ENCODE peak calls at places on chromosomes 4 and X, in six cellular contexts. K is foreskin fibroblast, M is gastrocnemius medialis, N is fibroblast of the aortic adventitia, Z is GM20000, S is right atrium auricular region. T is an unnamed sample.

GRCh38 chr4:92122911-92123310 is 180.9 kb upstream of the GRID2 start:
- DNase-seq in K (no peak), M (no peak), N (no peak), Z (no peak), S (no peak), T (no peak)

GRCh38 chrX:102832661-102833060 is 104.4 kb upstream of the RAB40AL start:
- DNase-seq in K (peak), M (no peak), N (peak), Z (no peak), S (no peak), T (no peak)

GRCh38 chrX:64379924-64380323 is 15.3 kb downstream of the MTMR8 start:
- DNase-seq in K (no peak), M (no peak), N (no peak), Z (no peak), S (no peak), T (no peak)

GRCh38 chr4:107654694-107655093 is 65.3 kb downstream of the PAPSS1 start:
- DNase-seq in K (no peak), M (no peak), N (no peak), Z (no peak), S (no peak), T (no peak)

GRCh38 chrX:3440981-3441380 is 94.5 kb upstream of the MXRA5 start:
- DNase-seq in K (no peak), M (no peak), N (no peak), Z (no peak), S (no peak), T (no peak)

GRCh38 chrX:154373340-154374306 is 811 bp downstream of the FLNA start:
- DNase-seq in K (peak), M (no peak), N (peak), Z (peak), S (peak), T (no peak)

GRCh38 chr4:139229534-139230039 is 50.4 kb downstream of the MGARP start:
- DNase-seq in K (peak), M (no peak), N (peak), Z (peak), S (no peak), T (no peak)

GRCh38 chr4:135838889-135839288 is 1637.3 kb upstream of the PABPC4L start:
- DNase-seq in K (no peak), M (no peak), N (no peak), Z (no peak), S (no peak), T (no peak)

GRCh38 chr4:116413222-116413621 is 672.2 kb downstream of the TRAM1L1 start:
- DNase-seq in K (no peak), M (no peak), N (no peak), Z (no peak), S (no peak), T (no peak)

GRCh38 chr4:87819281-87819919 is 13.4 kb upstream of the MEPE start:
- DNase-seq in K (peak), M (no peak), N (peak), Z (no peak), S (no peak), T (no peak)

GRCh38 chr4:107719211-107719926 is 665 bp downstream of the PAPSS1 start:
- DNase-seq in K (peak), M (no peak), N (peak), Z (peak), S (no peak), T (no peak)

GRCh38 chrX:31705816-31706215 is 634.0 kb upstream of the FTHL17 start:
- DNase-seq in K (no peak), M (no peak), N (no peak), Z (no peak), S (no peak), T (no peak)

GRCh38 chr4:186037692-186038658 is 31.0 kb upstream of the TLR3 start:
- DNase-seq in K (peak), M (no peak), N (peak), Z (peak), S (no peak), T (no peak)

GRCh38 chrX:119147486-119147885 is 19.9 kb upstream of the KIAA1210 start:
- DNase-seq in K (no peak), M (no peak), N (no peak), Z (no peak), S (no peak), T (no peak)

GRCh38 chrX:119150163-119151135 is 22.8 kb upstream of the KIAA1210 start:
- DNase-seq in K (no peak), M (no peak), N (no peak), Z (no peak), S (no peak), T (no peak)

DNA sequence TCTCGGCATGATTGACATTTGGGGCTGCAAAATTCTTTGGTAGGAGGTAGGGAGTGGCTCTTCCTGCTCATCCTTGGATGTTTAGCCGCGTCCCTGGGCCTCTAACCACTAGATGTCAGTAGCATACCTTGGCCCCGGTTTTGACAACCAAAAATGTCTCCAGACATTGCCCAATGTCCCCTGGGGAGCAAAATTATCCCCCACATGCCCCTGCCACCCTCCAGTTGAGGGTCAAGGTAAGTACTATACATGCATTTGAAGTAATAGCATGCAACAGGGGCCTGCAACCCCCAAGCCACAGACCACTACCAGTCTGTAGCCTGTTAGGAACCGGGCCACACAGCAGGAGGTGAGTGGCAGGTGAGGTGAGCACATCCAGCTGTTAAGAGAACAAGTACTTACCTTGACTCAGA is 17.6 kb upstream of the KIAA1210 start:
- DNase-seq in K (no peak), M (no peak), N (peak), Z (no peak), S (no peak), T (no peak)
- TF ChIP-seq CTCF in K (peak), M (no peak), N (peak), Z (no peak), S (no peak), T (no peak)

GRCh38 chrX:85627363-85627762 is 247.9 kb upstream of the POF1B start:
- DNase-seq in K (no peak), M (no peak), N (peak), Z (no peak), S (no peak), T (no peak)
- TF ChIP-seq CTCF in K (peak), M (no peak), N (peak), Z (no peak), S (no peak), T (no peak)

GRCh38 chrX:128464091-128464490 is 411.9 kb upstream of the ACTRT1 start:
- DNase-seq in K (no peak), M (no peak), N (no peak), Z (no peak), S (no peak), T (no peak)

GRCh38 chrX:128458888-128459287 is 406.7 kb upstream of the ACTRT1 start:
- DNase-seq in K (no peak), M (no peak), N (no peak), Z (no peak), S (no peak), T (no peak)

GRCh38 chrX:128457674-128458073 is 405.5 kb upstream of the ACTRT1 start:
- DNase-seq in K (no peak), M (no peak), N (no peak), Z (no peak), S (no peak), T (no peak)

DNA sequence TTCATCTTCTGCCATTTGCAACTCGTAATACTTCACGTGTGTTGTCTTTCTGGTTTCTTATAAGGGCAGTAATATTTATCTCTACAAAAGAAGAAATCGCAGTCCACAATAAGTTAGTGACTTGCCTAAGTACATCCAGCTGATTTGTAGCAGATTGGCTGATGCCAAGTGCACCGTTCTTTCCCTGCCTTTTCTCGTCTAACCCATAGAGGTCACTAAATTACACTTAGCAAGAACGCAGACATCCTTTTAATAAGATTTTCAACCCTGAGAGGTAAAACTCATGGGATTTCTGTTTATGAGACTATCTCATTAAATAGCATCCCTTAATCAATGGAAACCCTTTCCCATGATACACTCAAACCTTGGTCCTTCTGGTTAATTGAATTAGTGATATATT is 408.6 kb upstream of the ACTRT1 start:
- DNase-seq in K (no peak), M (no peak), N (no peak), Z (no peak), S (no peak), T (no peak)
- TF ChIP-seq CTCF in K (no peak), M (no peak), N (no peak), Z (no peak), S (no peak), T (no peak)

DNA sequence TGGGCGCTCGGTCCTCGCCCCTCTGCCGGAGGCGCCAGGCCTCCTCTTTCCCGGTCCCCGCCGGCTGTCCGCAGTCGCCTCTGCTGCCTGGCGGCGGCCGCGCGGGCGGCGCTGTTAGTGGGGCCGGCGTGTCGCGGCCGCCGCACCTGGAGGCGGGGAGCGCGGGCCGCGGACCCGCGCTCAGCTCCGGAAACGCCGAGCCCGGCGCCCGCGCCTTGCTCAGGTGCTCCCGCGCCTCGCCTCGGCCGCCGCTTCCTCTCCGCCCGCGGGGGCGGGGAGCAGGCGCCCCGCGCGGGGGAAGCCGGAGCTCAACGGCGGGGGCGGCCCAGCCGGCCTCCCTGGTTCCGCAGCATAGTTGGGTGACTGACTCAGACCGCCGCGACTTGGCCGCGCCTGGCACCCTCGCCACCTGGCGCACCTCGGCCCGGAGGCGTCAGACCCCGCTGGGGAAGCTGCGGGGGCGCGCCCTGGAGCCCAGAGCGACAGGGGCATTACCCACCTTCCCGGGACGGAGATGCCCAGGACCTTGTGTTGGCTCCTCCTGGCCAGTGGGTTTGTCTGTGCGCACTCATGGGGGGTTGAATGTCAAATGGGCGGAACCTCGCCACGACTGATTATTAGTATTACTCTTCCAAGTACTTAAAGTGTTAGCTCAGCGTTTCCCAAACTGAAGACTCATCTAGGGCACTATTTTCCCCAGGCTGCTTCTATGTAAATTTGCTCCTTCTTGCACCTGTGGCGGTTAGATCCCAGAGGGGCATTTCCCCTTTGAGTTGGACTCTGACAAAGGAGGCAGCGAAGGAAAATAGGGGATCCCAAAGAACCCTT is at the start of gene ARAP2:
- DNase-seq in K (no peak), M (no peak), N (no peak), Z (peak), S (peak), T (peak)
- TF ChIP-seq CTCF in K (no peak), M (no peak), N (no peak), Z (no peak), S (no peak), T (no peak)

GRCh38 chrX:123422875-123423274 is 238.8 kb downstream of the GRIA3 start:
- DNase-seq in K (peak), M (no peak), N (peak), Z (no peak), S (no peak), T (no peak)
- TF ChIP-seq CTCF in K (peak), M (no peak), N (peak), Z (peak), S (peak), T (no peak)

GRCh38 chr4:6910340-6910959 is 824 bp downstream of the TBC1D14 start:
- DNase-seq in K (no peak), M (no peak), N (no peak), Z (no peak), S (no peak), T (no peak)
- TF ChIP-seq CTCF in K (no peak), M (no peak), N (no peak), Z (no peak), S (no peak), T (no peak)